ENCODE peak calls at places on chromosomes 4 and X, in seven cellular contexts. One of them, this sample, is unnamed.
A peak's percentile ranks its signal among the peaks of the same experiment; 100 is the strongest.

GRCh38 chr4:101291198-101291597 is 56.1 kb downstream of the PPP3CA start:
- DNase-seq in heart left ventricle: no peak
- DNase-seq in left cardiac atrium: no peak
- DNase-seq in GM23248: peak; percentile 14
- DNase-seq in activated T-cell treated with anti-CD3 and anti-CD28 coated beads, Interleukin-2, amount 50 U/mL, for 1 hour: no peak
- DNase-seq in stimulated activated CD4-positive, alpha-beta T cell treated with anti-CD3 and anti-CD28 coated beads, Interleukin-2, amount 100 ng/mL, for 48 hours: no peak
- DNase-seq in fibroblast of pulmonary artery: no peak
- DNase-seq in this sample: no peak

GRCh38 chrX:107728342-107729099 is 47.1 kb downstream of the TSC22D3 start:
- DNase-seq in left cardiac atrium: no peak
- DNase-seq in stimulated activated CD4-positive, alpha-beta T cell treated with anti-CD3 and anti-CD28 coated beads, Interleukin-2, amount 100 ng/mL, for 48 hours: no peak
- DNase-seq in fibroblast of pulmonary artery: no peak
- DNase-seq in heart left ventricle: peak; percentile 28
- DNase-seq in GM23248: no peak
- DNase-seq in activated T-cell treated with anti-CD3 and anti-CD28 coated beads, Interleukin-2, amount 50 U/mL, for 1 hour: no peak
- DNase-seq in this sample: no peak

GRCh38 chrX:133250184-133251080 is 32.3 kb upstream of the TFDP3 start:
- DNase-seq in left cardiac atrium: no peak
- DNase-seq in activated T-cell treated with anti-CD3 and anti-CD28 coated beads, Interleukin-2, amount 50 U/mL, for 1 hour: no peak
- DNase-seq in fibroblast of pulmonary artery: no peak
- DNase-seq in stimulated activated CD4-positive, alpha-beta T cell treated with anti-CD3 and anti-CD28 coated beads, Interleukin-2, amount 100 ng/mL, for 48 hours: no peak
- DNase-seq in heart left ventricle: no peak
- DNase-seq in GM23248: no peak
- DNase-seq in this sample: peak; percentile 21

GRCh38 chr4:82785248-82786003 is 13.2 kb downstream of the SCD5 start:
- DNase-seq in activated T-cell treated with anti-CD3 and anti-CD28 coated beads, Interleukin-2, amount 50 U/mL, for 1 hour: no peak
- DNase-seq in heart left ventricle: no peak
- DNase-seq in left cardiac atrium: no peak
- DNase-seq in stimulated activated CD4-positive, alpha-beta T cell treated with anti-CD3 and anti-CD28 coated beads, Interleukin-2, amount 100 ng/mL, for 48 hours: no peak
- DNase-seq in fibroblast of pulmonary artery: peak; percentile 96
- DNase-seq in GM23248: peak; percentile 96
- DNase-seq in this sample: peak; percentile 93

GRCh38 chrX:107574711-107575110 is 53.6 kb upstream of the PRPS1 start:
- DNase-seq in stimulated activated CD4-positive, alpha-beta T cell treated with anti-CD3 and anti-CD28 coated beads, Interleukin-2, amount 100 ng/mL, for 48 hours: no peak
- DNase-seq in heart left ventricle: no peak
- DNase-seq in left cardiac atrium: no peak
- DNase-seq in fibroblast of pulmonary artery: no peak
- DNase-seq in activated T-cell treated with anti-CD3 and anti-CD28 coated beads, Interleukin-2, amount 50 U/mL, for 1 hour: no peak
- DNase-seq in GM23248: peak; percentile 79
- DNase-seq in this sample: peak; percentile 48

GRCh38 chr4:120630432-120630831 is 292.1 kb downstream of the PRDM5 start:
- DNase-seq in GM23248: peak; percentile 3
- DNase-seq in left cardiac atrium: no peak
- DNase-seq in fibroblast of pulmonary artery: peak; percentile 11
- DNase-seq in heart left ventricle: no peak
- DNase-seq in activated T-cell treated with anti-CD3 and anti-CD28 coated beads, Interleukin-2, amount 50 U/mL, for 1 hour: no peak
- DNase-seq in stimulated activated CD4-positive, alpha-beta T cell treated with anti-CD3 and anti-CD28 coated beads, Interleukin-2, amount 100 ng/mL, for 48 hours: no peak
- DNase-seq in this sample: no peak

GRCh38 chr4:67702166-67702565 is 1.2 kb upstream of the UBA6 start:
- DNase-seq in left cardiac atrium: no peak
- DNase-seq in heart left ventricle: no peak
- DNase-seq in GM23248: no peak
- DNase-seq in fibroblast of pulmonary artery: no peak
- DNase-seq in stimulated activated CD4-positive, alpha-beta T cell treated with anti-CD3 and anti-CD28 coated beads, Interleukin-2, amount 100 ng/mL, for 48 hours: no peak
- DNase-seq in activated T-cell treated with anti-CD3 and anti-CD28 coated beads, Interleukin-2, amount 50 U/mL, for 1 hour: no peak
- DNase-seq in this sample: no peak

GRCh38 chrX:70042399-70043371 is 7.1 kb downstream of the AWAT2 start:
- DNase-seq in activated T-cell treated with anti-CD3 and anti-CD28 coated beads, Interleukin-2, amount 50 U/mL, for 1 hour: no peak
- DNase-seq in left cardiac atrium: no peak
- DNase-seq in fibroblast of pulmonary artery: peak; percentile 31
- DNase-seq in stimulated activated CD4-positive, alpha-beta T cell treated with anti-CD3 and anti-CD28 coated beads, Interleukin-2, amount 100 ng/mL, for 48 hours: no peak
- DNase-seq in heart left ventricle: no peak
- DNase-seq in GM23248: peak; percentile 49
- DNase-seq in this sample: no peak

GRCh38 chr4:158673633-158674032 is 1.5 kb downstream of the ETFDH start:
- DNase-seq in stimulated activated CD4-positive, alpha-beta T cell treated with anti-CD3 and anti-CD28 coated beads, Interleukin-2, amount 100 ng/mL, for 48 hours: no peak
- DNase-seq in left cardiac atrium: no peak
- DNase-seq in activated T-cell treated with anti-CD3 and anti-CD28 coated beads, Interleukin-2, amount 50 U/mL, for 1 hour: no peak
- DNase-seq in GM23248: no peak
- DNase-seq in fibroblast of pulmonary artery: no peak
- DNase-seq in heart left ventricle: no peak
- DNase-seq in this sample: no peak

GRCh38 chr4:139655116-139655515 is 10.5 kb upstream of the MGST2 start:
- DNase-seq in left cardiac atrium: no peak
- DNase-seq in activated T-cell treated with anti-CD3 and anti-CD28 coated beads, Interleukin-2, amount 50 U/mL, for 1 hour: no peak
- DNase-seq in GM23248: peak; percentile 64
- DNase-seq in fibroblast of pulmonary artery: peak; percentile 82
- DNase-seq in heart left ventricle: no peak
- DNase-seq in stimulated activated CD4-positive, alpha-beta T cell treated with anti-CD3 and anti-CD28 coated beads, Interleukin-2, amount 100 ng/mL, for 48 hours: no peak
- DNase-seq in this sample: peak; percentile 69

GRCh38 chr4:173398251-173398650 is 665 bp downstream of the SCRG1 start:
- DNase-seq in fibroblast of pulmonary artery: no peak
- DNase-seq in GM23248: peak; percentile 5
- DNase-seq in heart left ventricle: no peak
- DNase-seq in activated T-cell treated with anti-CD3 and anti-CD28 coated beads, Interleukin-2, amount 50 U/mL, for 1 hour: no peak
- DNase-seq in stimulated activated CD4-positive, alpha-beta T cell treated with anti-CD3 and anti-CD28 coated beads, Interleukin-2, amount 100 ng/mL, for 48 hours: no peak
- DNase-seq in left cardiac atrium: no peak
- DNase-seq in this sample: peak; percentile 27

GRCh38 chr4:56976878-56977320 is 507 bp downstream of the NOA1 start:
- DNase-seq in left cardiac atrium: peak; percentile 53
- DNase-seq in stimulated activated CD4-positive, alpha-beta T cell treated with anti-CD3 and anti-CD28 coated beads, Interleukin-2, amount 100 ng/mL, for 48 hours: peak; percentile 32
- DNase-seq in activated T-cell treated with anti-CD3 and anti-CD28 coated beads, Interleukin-2, amount 50 U/mL, for 1 hour: no peak
- DNase-seq in fibroblast of pulmonary artery: no peak
- DNase-seq in GM23248: peak; percentile 62
- DNase-seq in heart left ventricle: no peak
- DNase-seq in this sample: no peak

GRCh38 chrX:68903111-68903510 is 74.3 kb downstream of the EFNB1 start:
- DNase-seq in fibroblast of pulmonary artery: peak; percentile 48
- DNase-seq in left cardiac atrium: no peak
- DNase-seq in activated T-cell treated with anti-CD3 and anti-CD28 coated beads, Interleukin-2, amount 50 U/mL, for 1 hour: no peak
- DNase-seq in GM23248: no peak
- DNase-seq in heart left ventricle: no peak
- DNase-seq in stimulated activated CD4-positive, alpha-beta T cell treated with anti-CD3 and anti-CD28 coated beads, Interleukin-2, amount 100 ng/mL, for 48 hours: no peak
- DNase-seq in this sample: no peak

GRCh38 chrX:13463608-13464007 is 105.8 kb upstream of the EGFL6 start:
- DNase-seq in stimulated activated CD4-positive, alpha-beta T cell treated with anti-CD3 and anti-CD28 coated beads, Interleukin-2, amount 100 ng/mL, for 48 hours: no peak
- DNase-seq in fibroblast of pulmonary artery: peak; percentile 90
- DNase-seq in activated T-cell treated with anti-CD3 and anti-CD28 coated beads, Interleukin-2, amount 50 U/mL, for 1 hour: no peak
- DNase-seq in left cardiac atrium: no peak
- DNase-seq in heart left ventricle: peak; percentile 29
- DNase-seq in GM23248: peak; percentile 63
- DNase-seq in this sample: peak; percentile 77

GRCh38 chrX:48021026-48021900 is 14.5 kb downstream of the SPACA5 start:
- DNase-seq in stimulated activated CD4-positive, alpha-beta T cell treated with anti-CD3 and anti-CD28 coated beads, Interleukin-2, amount 100 ng/mL, for 48 hours: peak; percentile 64
- DNase-seq in GM23248: peak; percentile 71
- DNase-seq in activated T-cell treated with anti-CD3 and anti-CD28 coated beads, Interleukin-2, amount 50 U/mL, for 1 hour: peak; percentile 83
- DNase-seq in heart left ventricle: peak; percentile 74
- DNase-seq in fibroblast of pulmonary artery: peak; percentile 88
- DNase-seq in left cardiac atrium: peak; percentile 84
- DNase-seq in this sample: peak; percentile 92

GRCh38 chrX:107355533-107355932 is 93.9 kb upstream of the FRMPD3 start:
- DNase-seq in stimulated activated CD4-positive, alpha-beta T cell treated with anti-CD3 and anti-CD28 coated beads, Interleukin-2, amount 100 ng/mL, for 48 hours: no peak
- DNase-seq in GM23248: no peak
- DNase-seq in left cardiac atrium: no peak
- DNase-seq in activated T-cell treated with anti-CD3 and anti-CD28 coated beads, Interleukin-2, amount 50 U/mL, for 1 hour: no peak
- DNase-seq in heart left ventricle: no peak
- DNase-seq in fibroblast of pulmonary artery: no peak
- DNase-seq in this sample: no peak

GRCh38 chrX:72094894-72095293 is 36.8 kb downstream of the RTL5 start:
- DNase-seq in stimulated activated CD4-positive, alpha-beta T cell treated with anti-CD3 and anti-CD28 coated beads, Interleukin-2, amount 100 ng/mL, for 48 hours: no peak
- DNase-seq in fibroblast of pulmonary artery: peak; percentile 61
- DNase-seq in activated T-cell treated with anti-CD3 and anti-CD28 coated beads, Interleukin-2, amount 50 U/mL, for 1 hour: peak; percentile 64
- DNase-seq in left cardiac atrium: peak; percentile 71
- DNase-seq in GM23248: no peak
- DNase-seq in heart left ventricle: peak; percentile 51
- DNase-seq in this sample: peak; percentile 37